ENCODE peak calls at places on chromosomes 16 and 17, in seven cellular contexts. N, V, K, D, B, Y and P are unnamed samples.

GRCh38 chr17:77363821-77364361 is 223.1 kb downstream of the SEC14L1 start:
- DNase-seq in Y (no peak), K (no peak), D (no peak), B (no peak), N (peak), V (peak), P (no peak)

GRCh38 chr17:27756467-27757371 is 43.6 kb downstream of the NOS2 start:
- DNase-seq in D (peak), Y (peak), V (peak), B (no peak), N (no peak), K (peak), P (peak)

GRCh38 chr16:74650966-74651567 is 15.6 kb downstream of the RFWD3 start:
- DNase-seq in V (no peak), Y (no peak), B (no peak), K (no peak), N (no peak), D (no peak), P (no peak)

GRCh38 chr17:229130-229944 is 47.9 kb upstream of the DOC2B start:
- DNase-seq in Y (no peak), K (no peak), D (no peak), V (peak), N (no peak), B (no peak), P (no peak)

GRCh38 chr17:8234361-8235270 is 13.2 kb downstream of the CTC1 start:
- DNase-seq in V (no peak), K (no peak), Y (no peak), B (no peak), N (no peak), D (no peak), P (no peak)

GRCh38 chr17:43367588-43368242 is 31.1 kb upstream of the ARL4D start:
- DNase-seq in D (no peak), B (no peak), N (no peak), Y (no peak), K (no peak), V (peak), P (no peak)

GRCh38 chr17:73663614-73664013 is 19.4 kb upstream of the SDK2 start:
- DNase-seq in K (no peak), V (no peak), N (no peak), Y (no peak), B (peak), D (no peak), P (no peak)

GRCh38 chr16:69307856-69308255 is 3.3 kb upstream of the VPS4A start:
- DNase-seq in B (no peak), D (no peak), K (no peak), N (no peak), V (no peak), Y (no peak), P (no peak)

GRCh38 chr17:1050996-1051925 is 54.3 kb downstream of the TIMM22 start:
- DNase-seq in B (no peak), Y (no peak), N (no peak), D (no peak), K (no peak), V (no peak), P (no peak)

GRCh38 chr17:28151001-28151400 is 108.5 kb downstream of the NLK start:
- DNase-seq in V (no peak), K (no peak), Y (no peak), D (no peak), B (no peak), N (no peak), P (no peak)

GRCh38 chr17:15896277-15896676 is 48.7 kb upstream of the ADORA2B start:
- DNase-seq in N (no peak), K (no peak), V (no peak), B (no peak), D (no peak), Y (no peak), P (no peak)

GRCh38 chr17:80477647-80478478 is 1.5 kb upstream of the NPTX1 start:
- DNase-seq in N (no peak), K (no peak), V (peak), B (no peak), Y (no peak), D (no peak), P (no peak)

GRCh38 chr17:39195568-39196160 is 1.8 kb downstream of the CACNB1 start:
- DNase-seq in N (no peak), V (peak), K (no peak), Y (peak), D (no peak), B (no peak), P (no peak)

GRCh38 chr16:58510776-58511628 is 4.3 kb upstream of the SETD6 start:
- DNase-seq in K (peak), D (no peak), N (peak), Y (no peak), V (no peak), B (no peak), P (no peak)

GRCh38 chr17:11950771-11951519 is 46.3 kb downstream of the ZNF18 start:
- DNase-seq in Y (no peak), N (no peak), D (no peak), V (peak), B (no peak), K (no peak), P (no peak)

GRCh38 chr17:1686086-1686485 is 1.4 kb upstream of the PRPF8 start:
- DNase-seq in D (no peak), Y (no peak), N (no peak), K (no peak), V (no peak), B (no peak), P (no peak)

GRCh38 chr16:12021578-12022265 is 45.2 kb downstream of the SNX29 start:
- DNase-seq in Y (no peak), D (no peak), N (peak), V (no peak), B (no peak), K (no peak), P (no peak)

GRCh38 chr16:12020007-12020406 is 43.5 kb downstream of the SNX29 start:
- DNase-seq in B (no peak), N (no peak), D (no peak), K (no peak), V (no peak), Y (no peak), P (no peak)

GRCh38 chr16:12016166-12016947 is 39.8 kb downstream of the SNX29 start:
- DNase-seq in N (no peak), B (no peak), Y (no peak), V (peak), D (no peak), K (peak), P (no peak)

GRCh38 chr16:12017583-12017982 is 41.0 kb downstream of the SNX29 start:
- DNase-seq in B (no peak), K (no peak), N (no peak), Y (no peak), V (peak), D (no peak), P (no peak)
- H3K27ac ChIP-seq in B (no peak), K (no peak), N (no peak), Y (no peak), V (no peak), D (no peak), P (no peak)

DNA sequence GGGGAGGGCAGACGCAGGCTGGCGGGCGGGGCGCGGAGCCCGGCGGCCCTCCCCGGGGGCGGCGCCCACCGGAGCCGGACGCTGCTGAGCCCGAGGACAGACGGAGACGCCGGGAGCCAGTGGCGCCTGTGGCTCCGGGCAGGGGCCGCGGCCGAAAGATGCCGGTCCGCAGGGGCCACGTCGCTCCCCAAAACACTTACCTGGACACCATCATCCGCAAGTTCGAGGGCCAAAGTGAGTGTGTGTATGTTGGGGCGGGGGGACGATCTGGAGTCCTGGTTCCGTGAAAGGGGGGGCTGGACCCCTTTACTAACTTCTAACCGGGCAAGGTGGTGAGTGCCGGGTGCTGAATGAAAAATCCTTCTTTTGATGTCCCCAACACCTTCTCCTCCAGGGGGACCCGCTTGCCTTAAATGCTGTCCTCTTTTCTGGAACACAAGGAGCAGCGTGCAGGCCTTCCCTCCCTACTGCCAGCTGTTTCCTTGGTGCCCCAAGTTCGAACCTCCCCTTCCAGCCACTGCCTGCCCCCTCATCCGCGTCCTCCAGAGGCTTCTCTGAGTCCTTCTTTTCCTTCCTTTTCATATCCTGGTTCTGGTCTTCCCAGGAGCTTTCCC is at the start of gene KCNH6:
- DNase-seq in V (peak), D (no peak), Y (no peak), K (no peak), N (no peak), B (no peak), P (no peak)
- H3K4me3 ChIP-seq in V (no peak), D (no peak), Y (no peak), K (peak), N (no peak), B (peak), P (no peak)

DNA sequence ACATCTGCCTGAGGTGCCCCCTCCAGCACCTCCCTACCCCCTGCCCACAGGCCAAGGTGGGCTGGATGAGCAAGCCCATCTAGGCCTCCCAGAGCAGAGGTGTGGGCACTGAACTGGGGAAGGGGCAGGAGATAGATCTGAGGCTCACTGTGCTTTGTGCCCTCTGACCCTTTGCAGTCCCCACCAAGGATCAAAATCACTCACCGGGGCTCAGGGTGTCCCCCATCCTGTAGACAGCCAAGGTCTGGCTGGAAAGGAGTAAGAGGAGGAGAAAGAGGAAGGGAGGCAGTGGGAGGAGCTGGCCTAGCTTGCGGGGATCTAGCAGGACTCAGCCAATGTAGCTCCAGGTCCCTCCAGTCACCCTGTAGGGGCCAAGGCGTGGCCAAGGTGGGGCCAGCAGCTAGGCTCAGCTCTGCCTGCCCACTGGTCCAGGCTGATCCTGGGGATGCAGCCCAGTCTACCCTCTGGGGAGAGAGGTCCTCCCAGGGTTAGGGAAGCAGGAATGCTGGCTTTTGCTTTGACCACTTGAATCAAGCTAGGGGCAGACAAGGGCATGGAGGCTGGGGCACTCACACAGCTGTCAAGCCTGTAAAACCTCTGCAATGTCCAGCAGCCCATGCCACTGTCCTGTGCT is 1.8 kb downstream of the SLC12A4 start:
- DNase-seq in D (no peak), K (no peak), N (no peak), B (no peak), Y (no peak), V (peak), P (no peak)
- H3K27ac ChIP-seq in D (no peak), K (peak), N (peak), B (peak), Y (no peak), V (peak), P (no peak)

DNA sequence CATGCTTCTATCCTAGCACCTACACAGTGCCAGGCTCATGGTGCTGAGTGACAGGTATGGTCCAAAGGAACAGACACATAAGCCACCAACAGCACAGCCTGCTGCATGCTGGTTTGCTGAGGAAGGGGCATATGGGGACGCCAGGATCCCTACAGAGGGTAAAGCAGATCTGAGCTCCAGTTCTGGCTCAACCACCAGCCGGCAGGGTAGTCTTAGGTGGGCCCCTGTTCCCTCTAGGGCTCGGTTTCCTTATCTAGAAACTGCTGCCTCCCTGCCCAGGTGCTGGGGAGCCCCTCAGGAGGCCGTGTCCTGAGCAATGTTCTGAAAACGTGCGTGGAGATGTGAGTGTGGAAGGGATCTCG is 24.2 kb upstream of the MRPS23 start:
- DNase-seq in N (no peak), Y (no peak), D (no peak), B (no peak), K (no peak), V (no peak), P (no peak)
- H3K4me3 ChIP-seq in N (no peak), Y (no peak), D (no peak), B (peak), K (no peak), V (no peak), P (no peak)

GRCh38 chr17:48546187-48546923 is 1.4 kb upstream of the HOXB2 start:
- DNase-seq in K (no peak), Y (no peak), D (no peak), N (no peak), V (no peak), B (no peak), P (no peak)
- H3K27ac ChIP-seq in K (peak), Y (peak), D (peak), N (peak), V (peak), B (peak), P (peak)

GRCh38 chr17:44820631-44821196 is 9.4 kb downstream of the GJC1 start:
- DNase-seq in K (no peak), N (no peak), B (no peak), Y (no peak), D (no peak), V (peak), P (no peak)
- H3K4me3 ChIP-seq in K (no peak), N (no peak), B (no peak), Y (no peak), D (no peak), V (no peak), P (no peak)

GRCh38 chr17:82235056-82235774 is 6.4 kb downstream of the SLC16A3 start:
- DNase-seq in Y (no peak), N (no peak), V (no peak), B (no peak), D (no peak), K (no peak), P (no peak)

GRCh38 chr17:82232876-82233785 is 4.3 kb downstream of the SLC16A3 start:
- DNase-seq in B (peak), D (no peak), K (no peak), N (no peak), V (no peak), Y (no peak), P (no peak)

GRCh38 chr17:82235775-82236141 is 6.9 kb downstream of the SLC16A3 start:
- DNase-seq in K (no peak), Y (no peak), D (peak), V (no peak), B (peak), N (no peak), P (no peak)

GRCh38 chr17:82236142-82236971 is 7.5 kb downstream of the SLC16A3 start:
- DNase-seq in N (no peak), V (peak), D (peak), Y (peak), K (peak), B (peak), P (peak)

DNA sequence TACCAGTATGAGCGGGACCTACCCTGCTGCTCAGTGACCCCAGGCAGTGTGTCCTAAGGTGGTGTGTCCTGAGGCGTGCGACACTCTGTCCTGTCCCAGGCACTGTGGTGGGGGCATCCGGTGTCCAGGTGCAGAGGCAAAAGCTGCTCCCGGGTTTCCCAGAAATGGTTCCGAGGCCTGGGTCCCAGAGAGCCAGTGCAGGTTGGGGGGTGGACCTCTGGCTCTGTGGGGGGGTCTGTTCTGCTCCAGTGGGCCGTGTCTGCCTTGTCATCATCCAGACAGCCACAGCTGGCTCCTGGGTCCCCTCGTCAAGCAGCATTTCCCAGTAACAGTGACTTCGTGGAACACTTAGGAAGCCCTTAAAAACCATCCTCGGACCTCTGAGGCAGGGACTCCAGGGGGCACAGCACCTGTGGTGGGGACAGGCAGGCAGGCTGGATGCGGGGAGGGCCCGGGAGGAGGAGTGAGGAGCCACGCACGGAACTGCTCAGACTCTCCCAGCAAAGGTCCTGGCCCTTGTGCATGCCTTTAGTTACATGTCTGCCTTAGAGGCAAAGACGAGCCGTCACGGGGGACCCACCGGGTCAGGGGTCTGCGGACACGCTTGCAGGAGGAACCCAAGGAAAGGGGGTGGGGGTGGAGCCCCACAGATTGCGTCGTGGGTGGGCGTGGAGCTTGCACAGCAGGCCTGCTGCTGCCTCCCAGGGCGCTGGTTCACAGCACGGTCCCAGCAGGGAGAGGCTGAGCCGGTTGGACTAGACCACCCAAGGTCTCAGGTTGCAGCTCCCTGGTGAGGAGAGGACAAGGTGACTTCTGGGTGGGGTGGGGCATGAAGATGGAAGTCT is 5.6 kb downstream of the SLC16A3 start:
- DNase-seq in B (no peak), Y (no peak), V (no peak), D (no peak), N (no peak), K (no peak), P (no peak)
- H3K27ac ChIP-seq in B (no peak), Y (peak), V (no peak), D (no peak), N (no peak), K (no peak), P (no peak)

DNA sequence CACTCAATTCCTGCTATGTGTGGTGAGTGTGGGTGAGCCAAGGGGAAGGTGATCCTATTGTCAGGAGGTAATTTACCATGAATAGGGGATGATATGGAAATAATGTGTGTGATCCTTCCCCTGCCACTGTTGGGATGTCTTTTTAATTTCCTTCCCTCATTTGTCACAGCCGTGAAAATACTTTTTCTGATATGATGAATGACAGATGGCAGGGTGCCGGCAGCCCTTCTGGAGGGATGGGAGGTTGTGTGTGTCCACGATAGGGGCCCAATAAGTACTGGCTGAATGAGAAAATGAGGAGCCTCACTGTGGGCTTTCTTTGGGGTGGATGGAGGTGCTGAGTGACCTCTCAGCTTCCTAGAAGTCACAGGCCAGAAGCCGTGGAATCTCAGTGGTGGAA is 109.5 kb downstream of the PRKCB start:
- DNase-seq in K (no peak), Y (no peak), D (no peak), B (no peak), N (no peak), V (no peak), P (no peak)
- H3K4me3 ChIP-seq in K (no peak), Y (no peak), D (no peak), B (no peak), N (no peak), V (no peak), P (no peak)

DNA sequence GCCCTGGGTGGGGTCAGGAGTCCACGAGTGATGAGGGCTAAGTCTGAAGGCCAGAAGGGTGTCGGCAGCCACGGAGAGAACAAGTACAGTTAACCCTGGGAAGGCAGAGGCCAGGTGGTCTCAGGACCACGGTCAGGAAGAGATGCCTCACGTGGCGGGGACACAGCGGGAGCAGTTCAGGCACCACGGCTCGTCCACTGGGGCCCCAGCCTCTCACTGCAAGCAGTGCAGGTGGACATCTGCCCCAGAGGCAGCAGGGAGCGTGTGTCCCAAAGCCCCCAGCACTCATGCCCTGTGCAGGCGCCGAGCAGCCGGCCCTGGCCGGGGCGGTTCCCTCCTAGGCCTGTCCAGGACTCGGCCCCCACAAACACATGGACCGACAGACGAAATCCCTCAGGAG is 4.7 kb downstream of the LMF1 start:
- DNase-seq in B (no peak), V (no peak), D (no peak), Y (no peak), K (no peak), N (no peak), P (no peak)
- H3K27ac ChIP-seq in B (no peak), V (no peak), D (no peak), Y (no peak), K (no peak), N (no peak), P (no peak)